ENCODE peak calls at places on chromosomes 16 and 17, in six cellular contexts. One of them, this sample, is unnamed.

GRCh38 chr16:17147942-17148341 is 322.8 kb downstream of the XYLT1 start:
- DNase-seq in BE2C: no peak
- DNase-seq in Peyer's patch: no peak
- DNase-seq in GM06990: no peak
- DNase-seq in DND-41: no peak
- DNase-seq in tibial nerve: no peak
- DNase-seq in this sample: peak

GRCh38 chr17:55140751-55141150 is 124.0 kb upstream of the HLF start:
- DNase-seq in BE2C: no peak
- DNase-seq in Peyer's patch: no peak
- DNase-seq in GM06990: no peak
- DNase-seq in DND-41: no peak
- DNase-seq in tibial nerve: no peak
- DNase-seq in this sample: no peak

GRCh38 chr16:11356573-11357331 is 11.5 kb downstream of the RMI2 start:
- DNase-seq in BE2C: peak
- DNase-seq in Peyer's patch: peak
- DNase-seq in GM06990: peak
- DNase-seq in DND-41: peak
- DNase-seq in tibial nerve: peak
- DNase-seq in this sample: peak

GRCh38 chr16:27230562-27230991 is 27.3 kb downstream of the KDM8 start:
- DNase-seq in BE2C: no peak
- DNase-seq in Peyer's patch: peak
- DNase-seq in GM06990: no peak
- DNase-seq in DND-41: peak
- DNase-seq in tibial nerve: no peak
- DNase-seq in this sample: no peak

GRCh38 chr16:81076566-81077076 is 417 bp downstream of the C16orf46 start:
- DNase-seq in BE2C: peak
- DNase-seq in Peyer's patch: peak
- DNase-seq in GM06990: no peak
- DNase-seq in DND-41: peak
- DNase-seq in tibial nerve: peak
- DNase-seq in this sample: peak

GRCh38 chr17:40442392-40443195 is 656 bp upstream of the IGFBP4 start:
- DNase-seq in BE2C: no peak
- DNase-seq in Peyer's patch: peak
- DNase-seq in GM06990: no peak
- DNase-seq in DND-41: no peak
- DNase-seq in tibial nerve: no peak
- DNase-seq in this sample: no peak

GRCh38 chr17:57085448-57086068 is 512 bp downstream of the AKAP1 start:
- DNase-seq in BE2C: peak
- DNase-seq in Peyer's patch: peak
- DNase-seq in GM06990: peak
- DNase-seq in DND-41: peak
- DNase-seq in tibial nerve: peak
- DNase-seq in this sample: peak

GRCh38 chr16:88023786-88024185 is 72.6 kb downstream of the BANP start:
- DNase-seq in BE2C: no peak
- DNase-seq in Peyer's patch: peak
- DNase-seq in GM06990: no peak
- DNase-seq in DND-41: no peak
- DNase-seq in tibial nerve: no peak
- DNase-seq in this sample: no peak

GRCh38 chr17:42111265-42111636 is 1.3 kb downstream of the DHX58 start:
- DNase-seq in BE2C: no peak
- DNase-seq in Peyer's patch: peak
- DNase-seq in GM06990: no peak
- DNase-seq in DND-41: no peak
- DNase-seq in tibial nerve: no peak
- DNase-seq in this sample: peak

GRCh38 chr16:54424043-54424451 is 137.5 kb upstream of the IRX3 start:
- DNase-seq in BE2C: no peak
- DNase-seq in Peyer's patch: no peak
- DNase-seq in GM06990: no peak
- DNase-seq in DND-41: no peak
- DNase-seq in tibial nerve: no peak
- DNase-seq in this sample: no peak

GRCh38 chr17:39597372-39598046 is 10.2 kb downstream of the NEUROD2 start:
- DNase-seq in BE2C: no peak
- DNase-seq in Peyer's patch: no peak
- DNase-seq in GM06990: no peak
- DNase-seq in DND-41: no peak
- DNase-seq in tibial nerve: no peak
- DNase-seq in this sample: no peak

GRCh38 chr17:72790194-72790593 is 302.3 kb downstream of the SLC39A11 start:
- DNase-seq in BE2C: no peak
- DNase-seq in Peyer's patch: no peak
- DNase-seq in GM06990: no peak
- DNase-seq in DND-41: no peak
- DNase-seq in tibial nerve: no peak
- DNase-seq in this sample: no peak

GRCh38 chr17:79045001-79045729 is 21.2 kb downstream of the C1QTNF1 start:
- DNase-seq in BE2C: no peak
- DNase-seq in Peyer's patch: no peak
- DNase-seq in GM06990: no peak
- DNase-seq in DND-41: no peak
- DNase-seq in tibial nerve: no peak
- DNase-seq in this sample: no peak

GRCh38 chr17:73203788-73204479 is 11.1 kb downstream of the COG1 start:
- DNase-seq in BE2C: no peak
- DNase-seq in Peyer's patch: peak
- DNase-seq in GM06990: no peak
- DNase-seq in DND-41: no peak
- DNase-seq in tibial nerve: no peak
- DNase-seq in this sample: no peak

GRCh38 chr16:11588321-11589244 is 1.9 kb upstream of the LITAF start:
- DNase-seq in BE2C: no peak
- DNase-seq in Peyer's patch: no peak
- DNase-seq in GM06990: no peak
- DNase-seq in DND-41: no peak
- DNase-seq in tibial nerve: no peak
- DNase-seq in this sample: no peak

GRCh38 chr17:55259684-55260111 is 5.1 kb upstream of the HLF start:
- DNase-seq in BE2C: no peak
- DNase-seq in Peyer's patch: no peak
- DNase-seq in GM06990: no peak
- DNase-seq in DND-41: no peak
- DNase-seq in tibial nerve: no peak
- DNase-seq in this sample: no peak

GRCh38 chr17:13786000-13786598 is 184.4 kb upstream of the HS3ST3A1 start:
- DNase-seq in BE2C: no peak
- DNase-seq in Peyer's patch: no peak
- DNase-seq in GM06990: no peak
- DNase-seq in DND-41: no peak
- DNase-seq in tibial nerve: no peak
- DNase-seq in this sample: no peak

GRCh38 chr16:87834668-87835473 is 34.4 kb downstream of the SLC7A5 start:
- DNase-seq in BE2C: peak
- DNase-seq in Peyer's patch: no peak
- DNase-seq in GM06990: no peak
- DNase-seq in DND-41: no peak
- DNase-seq in tibial nerve: no peak
- DNase-seq in this sample: peak

GRCh38 chr17:73138541-73139138 is 26.2 kb upstream of the SSTR2 start:
- DNase-seq in BE2C: peak
- DNase-seq in Peyer's patch: no peak
- DNase-seq in GM06990: no peak
- DNase-seq in DND-41: no peak
- DNase-seq in tibial nerve: no peak
- DNase-seq in this sample: peak

GRCh38 chr17:46192484-46193245 is 564 bp downstream of the KANSL1 start:
- DNase-seq in BE2C: peak
- DNase-seq in Peyer's patch: peak
- DNase-seq in GM06990: peak
- DNase-seq in DND-41: peak
- DNase-seq in tibial nerve: peak
- DNase-seq in this sample: peak

GRCh38 chr17:32520737-32521399 is 34.1 kb downstream of the CDK5R1 start:
- DNase-seq in BE2C: no peak
- DNase-seq in Peyer's patch: no peak
- DNase-seq in GM06990: no peak
- DNase-seq in DND-41: no peak
- DNase-seq in tibial nerve: no peak
- DNase-seq in this sample: peak

GRCh38 chr17:58314706-58315015 is 13.9 kb downstream of the TSPOAP1 start:
- DNase-seq in BE2C: no peak
- DNase-seq in Peyer's patch: no peak
- DNase-seq in GM06990: no peak
- DNase-seq in DND-41: peak
- DNase-seq in tibial nerve: no peak
- DNase-seq in this sample: no peak

GRCh38 chr17:33667052-33667509 is 374.0 kb upstream of the ASIC2 start:
- DNase-seq in BE2C: no peak
- DNase-seq in Peyer's patch: no peak
- DNase-seq in GM06990: peak
- DNase-seq in DND-41: peak
- DNase-seq in tibial nerve: no peak
- DNase-seq in this sample: no peak

GRCh38 chr16:537415-538335 is 10.2 kb downstream of the CAPN15 start:
- DNase-seq in BE2C: no peak
- DNase-seq in Peyer's patch: no peak
- DNase-seq in GM06990: no peak
- DNase-seq in DND-41: no peak
- DNase-seq in tibial nerve: no peak
- DNase-seq in this sample: no peak

GRCh38 chr17:33202796-33203195 is 90.3 kb downstream of the ASIC2 start:
- DNase-seq in BE2C: no peak
- DNase-seq in Peyer's patch: no peak
- DNase-seq in GM06990: no peak
- DNase-seq in DND-41: no peak
- DNase-seq in tibial nerve: no peak
- DNase-seq in this sample: no peak

GRCh38 chr17:65047939-65048338 is 8.6 kb downstream of the GNA13 start:
- DNase-seq in BE2C: no peak
- DNase-seq in Peyer's patch: no peak
- DNase-seq in GM06990: no peak
- DNase-seq in DND-41: no peak
- DNase-seq in tibial nerve: no peak
- DNase-seq in this sample: no peak

GRCh38 chr16:6335072-6335471 is 997.6 kb upstream of the RBFOX1 start:
- DNase-seq in BE2C: peak
- DNase-seq in Peyer's patch: no peak
- DNase-seq in GM06990: no peak
- DNase-seq in DND-41: peak
- DNase-seq in tibial nerve: no peak
- DNase-seq in this sample: peak
- TF ChIP-seq CTCF in BE2C: peak
- TF ChIP-seq CTCF in Peyer's patch: peak
- TF ChIP-seq CTCF in GM06990: peak
- TF ChIP-seq CTCF in DND-41: peak
- TF ChIP-seq CTCF in tibial nerve: no peak
- TF ChIP-seq CTCF in this sample: peak

DNA sequence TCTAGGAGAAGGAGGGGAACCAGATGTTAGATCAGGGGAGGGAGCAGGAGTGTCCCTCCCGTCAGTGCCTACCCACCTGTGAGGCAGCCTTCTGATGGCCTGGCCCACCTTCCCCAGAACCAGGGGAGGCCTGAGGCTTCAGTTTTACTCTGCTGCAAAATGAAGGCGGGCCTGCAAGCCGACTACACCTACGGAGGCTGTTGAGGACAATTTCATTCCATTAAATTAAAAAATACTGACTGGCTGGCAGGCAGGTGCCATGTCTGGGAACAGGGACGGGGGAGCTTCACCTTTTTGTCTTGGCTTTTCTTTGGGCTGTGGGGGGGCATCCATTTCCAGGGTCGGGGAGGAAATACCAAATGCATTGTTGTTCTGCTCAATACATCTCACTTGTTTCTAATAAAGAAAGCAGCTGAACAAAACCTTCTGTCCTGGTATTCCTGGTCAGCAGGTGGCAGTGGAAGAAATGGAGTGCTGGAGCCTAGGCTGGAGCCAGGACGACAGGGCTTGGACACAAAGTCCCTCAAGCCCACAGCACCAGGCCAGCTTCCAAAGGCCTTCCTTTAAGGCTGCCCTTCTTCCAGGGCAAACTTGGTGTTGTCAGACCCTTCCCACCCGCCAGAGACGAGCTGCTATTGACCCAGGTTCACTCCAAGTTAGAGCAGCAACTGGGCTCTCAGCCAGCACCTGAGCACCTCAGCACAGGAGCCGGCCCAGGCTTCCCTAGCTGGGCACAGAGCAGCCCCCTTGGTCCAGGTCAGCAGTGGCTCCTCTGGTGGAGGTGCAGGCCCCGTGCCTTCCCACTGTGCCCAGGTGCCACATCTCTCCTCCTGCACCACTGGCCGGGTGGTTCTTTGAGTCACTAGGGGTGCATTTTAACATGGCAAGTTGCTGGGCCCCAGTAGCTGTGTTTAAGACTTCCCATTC is 23.5 kb downstream of the PLCD3 start:
- DNase-seq in BE2C: no peak
- DNase-seq in Peyer's patch: no peak
- DNase-seq in GM06990: no peak
- DNase-seq in DND-41: no peak
- DNase-seq in tibial nerve: no peak
- DNase-seq in this sample: no peak
- TF ChIP-seq CTCF in BE2C: peak
- TF ChIP-seq CTCF in Peyer's patch: peak
- TF ChIP-seq CTCF in GM06990: no peak
- TF ChIP-seq CTCF in DND-41: no peak
- TF ChIP-seq CTCF in tibial nerve: no peak
- TF ChIP-seq CTCF in this sample: peak

DNA sequence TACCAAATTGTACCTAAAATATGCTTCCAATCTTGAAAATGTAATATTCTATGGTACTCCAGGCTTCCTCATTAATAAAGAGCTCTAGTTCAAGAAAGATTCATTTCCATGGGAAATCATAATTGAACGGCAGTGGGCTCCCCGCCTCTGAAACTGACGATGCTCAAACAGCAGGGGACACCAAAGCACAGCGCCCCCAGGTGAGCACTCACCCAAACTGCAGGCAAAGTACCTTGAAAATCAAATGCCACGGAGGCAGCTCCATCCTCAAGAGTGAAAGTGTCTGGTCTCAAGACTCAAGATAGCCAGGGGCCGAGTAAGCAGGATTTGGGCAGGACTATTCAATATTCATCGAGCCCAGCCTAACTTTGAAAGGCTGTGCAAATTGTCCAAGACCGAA is 217.4 kb upstream of the TNRC6C start:
- DNase-seq in BE2C: no peak
- DNase-seq in Peyer's patch: no peak
- DNase-seq in GM06990: no peak
- DNase-seq in DND-41: no peak
- DNase-seq in tibial nerve: peak
- DNase-seq in this sample: no peak
- TF ChIP-seq CTCF in BE2C: peak
- TF ChIP-seq CTCF in Peyer's patch: peak
- TF ChIP-seq CTCF in GM06990: peak
- TF ChIP-seq CTCF in DND-41: peak
- TF ChIP-seq CTCF in tibial nerve: no peak
- TF ChIP-seq CTCF in this sample: peak

GRCh38 chr17:50806141-50806643 is 29.2 kb upstream of the WFIKKN2 start:
- DNase-seq in BE2C: no peak
- DNase-seq in Peyer's patch: no peak
- DNase-seq in GM06990: no peak
- DNase-seq in DND-41: no peak
- DNase-seq in tibial nerve: no peak
- DNase-seq in this sample: no peak
- TF ChIP-seq CTCF in BE2C: peak
- TF ChIP-seq CTCF in Peyer's patch: no peak
- TF ChIP-seq CTCF in GM06990: no peak
- TF ChIP-seq CTCF in DND-41: peak
- TF ChIP-seq CTCF in tibial nerve: no peak
- TF ChIP-seq CTCF in this sample: peak

This sample was measured in WERI-Rb-1.